ENCODE peak calls at places on chromosome 6, in eight cellular contexts. W is vagina, Q is heart left ventricle, D is cardiac fibroblast, M is B cell, N is IMR-90, X is brain microvascular endothelial cell, G is lower leg skin. B is an unnamed sample.

GRCh38 chr6:116783852-116784251 is 18.3 kb upstream of the FAM162B start:
- DNase-seq in W (no peak), Q (no peak), D (no peak), M (no peak), N (peak; percentile 15), X (no peak), G (no peak), B (peak; percentile 35)

GRCh38 chr6:9398794-9399373 is 963.5 kb upstream of the SLC35B3 start:
- DNase-seq in W (no peak), Q (peak; percentile 59), D (peak; percentile 34), M (no peak), N (no peak), X (no peak), G (no peak), B (no peak)

GRCh38 chr6:39378175-39378889 is 55.8 kb upstream of the KCNK16 start:
- DNase-seq in W (no peak), Q (no peak), D (no peak), M (no peak), N (no peak), X (no peak), G (no peak), B (no peak)

GRCh38 chr6:139699335-139699734 is 324.9 kb upstream of the CITED2 start:
- DNase-seq in W (no peak), Q (no peak), D (peak; percentile 74), M (no peak), N (peak; percentile 65), X (no peak), G (peak; percentile 55), B (peak; percentile 41)

GRCh38 chr6:88445188-88445958 is 279.2 kb upstream of the CNR1 start:
- DNase-seq in W (no peak), Q (no peak), D (no peak), M (no peak), N (no peak), X (no peak), G (no peak), B (no peak)

GRCh38 chr6:152167639-152168603 is 360.4 kb downstream of the ESR1 start:
- DNase-seq in W (no peak), Q (no peak), D (no peak), M (no peak), N (no peak), X (peak; percentile 33), G (no peak), B (no peak)

GRCh38 chr6:102398788-102399390 is 1005.4 kb downstream of the GRIK2 start:
- DNase-seq in W (no peak), Q (no peak), D (no peak), M (no peak), N (no peak), X (no peak), G (no peak), B (no peak)

GRCh38 chr6:15987569-15987968 is 141.3 kb upstream of the MYLIP start:
- DNase-seq in W (no peak), Q (no peak), D (peak; percentile 77), M (no peak), N (peak; percentile 16), X (peak; percentile 80), G (no peak), B (no peak)

GRCh38 chr6:31203345-31203979 is 33.0 kb upstream of the POU5F1 start:
- DNase-seq in W (no peak), Q (no peak), D (peak; percentile 10), M (peak; percentile 63), N (peak; percentile 71), X (peak; percentile 64), G (no peak), B (peak; percentile 52)

GRCh38 chr6:52537001-52537753 is 39.7 kb downstream of the TRAM2 start:
- DNase-seq in W (no peak), Q (no peak), D (no peak), M (no peak), N (peak; percentile 57), X (no peak), G (no peak), B (no peak)

GRCh38 chr6:16486661-16487060 is 248.3 kb downstream of the GMPR start:
- DNase-seq in W (no peak), Q (no peak), D (no peak), M (no peak), N (no peak), X (no peak), G (no peak), B (no peak)

GRCh38 chr6:21634582-21634981 is 41.0 kb downstream of the SOX4 start:
- DNase-seq in W (no peak), Q (no peak), D (peak; percentile 94), M (no peak), N (peak; percentile 96), X (peak; percentile 96), G (no peak), B (peak; percentile 89)

GRCh38 chr6:37713529-37714119 is 15.9 kb upstream of the MDGA1 start:
- DNase-seq in W (no peak), Q (no peak), D (peak; percentile 78), M (no peak), N (peak; percentile 83), X (peak; percentile 63), G (no peak), B (peak; percentile 71)

GRCh38 chr6:143727035-143727434 is 49.3 kb downstream of the PHACTR2 start:
- DNase-seq in W (no peak), Q (no peak), D (no peak), M (no peak), N (peak; percentile 22), X (no peak), G (no peak), B (no peak)

GRCh38 chr6:106444777-106445507 is 84.4 kb downstream of the CRYBG1 start:
- DNase-seq in W (no peak), Q (no peak), D (peak; percentile 79), M (no peak), N (peak; percentile 69), X (peak; percentile 47), G (peak; percentile 22), B (peak; percentile 62)

GRCh38 chr6:72401865-72402264 is 220.0 kb upstream of the KCNQ5 start:
- DNase-seq in W (no peak), Q (no peak), D (no peak), M (no peak), N (peak; percentile 25), X (no peak), G (no peak), B (no peak)

GRCh38 chr6:157823523-157824370 is 701 bp downstream of the SNX9 start:
- DNase-seq in W (no peak), Q (peak; percentile 47), D (peak; percentile 85), M (peak; percentile 86), N (peak; percentile 88), X (peak; percentile 66), G (peak; percentile 56), B (peak; percentile 43)

GRCh38 chr6:43716099-43716498 is 28.5 kb upstream of the MRPS18A start:
- DNase-seq in W (no peak), Q (peak; percentile 72), D (peak; percentile 92), M (no peak), N (no peak), X (no peak), G (no peak), B (no peak)

GRCh38 chr6:43715056-43715788 is 27.6 kb upstream of the MRPS18A start:
- DNase-seq in W (no peak), Q (no peak), D (no peak), M (peak; percentile 83), N (no peak), X (no peak), G (no peak), B (no peak)

GRCh38 chr6:43712590-43712989 is 25.0 kb upstream of the MRPS18A start:
- DNase-seq in W (no peak), Q (peak; percentile 52), D (no peak), M (no peak), N (no peak), X (no peak), G (no peak), B (no peak)

GRCh38 chr6:43713611-43714310 is 26.2 kb upstream of the MRPS18A start:
- DNase-seq in W (no peak), Q (no peak), D (no peak), M (no peak), N (no peak), X (no peak), G (no peak), B (no peak)

GRCh38 chr6:43714311-43715055 is 26.9 kb upstream of the MRPS18A start:
- DNase-seq in W (no peak), Q (peak; percentile 69), D (peak; percentile 72), M (no peak), N (peak; percentile 59), X (no peak), G (no peak), B (no peak)
- TF ChIP-seq CTCF in W (no peak), Q (no peak), D (no peak), M (no peak), N (no peak), X (no peak), G (no peak), B (no peak)

GRCh38 chr6:36320475-36320874 is 16.2 kb downstream of the BNIP5 start:
- DNase-seq in W (no peak), Q (no peak), D (no peak), M (no peak), N (no peak), X (no peak), G (no peak), B (no peak)
- TF ChIP-seq CTCF in W (no peak), Q (no peak), D (no peak), M (no peak), N (no peak), X (no peak), G (no peak), B (no peak)

GRCh38 chr6:65638047-65638831 is 68.8 kb downstream of the EYS start:
- DNase-seq in W (no peak), Q (no peak), D (no peak), M (no peak), N (no peak), X (no peak), G (no peak), B (no peak)
- TF ChIP-seq CTCF in W (no peak), Q (peak; percentile 6), D (no peak), M (no peak), N (no peak), X (peak; percentile 21), G (no peak), B (no peak)

GRCh38 chr6:55980627-55981211 is 105.3 kb upstream of the BMP5 start:
- DNase-seq in W (no peak), Q (no peak), D (peak; percentile 68), M (no peak), N (peak; percentile 41), X (peak; percentile 17), G (no peak), B (peak; percentile 5)
- TF ChIP-seq CTCF in W (peak; percentile 72), Q (peak; percentile 80), D (peak; percentile 42), M (peak; percentile 48), N (peak; percentile 76), X (peak; percentile 59), G (no peak), B (peak; percentile 93)

B was measured in HFFc6.